ENCODE peak calls at places on chromosome 11, in four cellular contexts. B is GM12878, D is HepG2, N is K562. H is an unnamed sample.

GRCh38 chr11:134164490-134165370 is 59.0 kb downstream of the NCAPD3 start:
- DNase-seq in B (no peak), D (peak), N (no peak), H (peak)

GRCh38 chr11:108223449-108224149 is 732 bp downstream of the ATM start:
- DNase-seq in B (no peak), D (no peak), N (peak), H (no peak)

GRCh38 chr11:125091247-125091876 is 20.1 kb downstream of the TMEM218 start:
- DNase-seq in N (peak), B (no peak), D (peak), H (peak)

GRCh38 chr11:78350646-78351165 is 66.9 kb downstream of the GAB2 start:
- DNase-seq in B (peak), D (no peak), N (no peak), H (no peak)

GRCh38 chr11:78426845-78427244 is 9.2 kb upstream of the GAB2 start:
- DNase-seq in D (no peak), B (no peak), N (no peak), H (no peak)

GRCh38 chr11:123544631-123545375 is 109.6 kb downstream of the SCN3B start:
- DNase-seq in D (no peak), N (no peak), B (no peak), H (no peak)

GRCh38 chr11:76634934-76635333 is 35.6 kb downstream of the LRRC32 start:
- DNase-seq in D (no peak), B (no peak), N (no peak), H (no peak)

GRCh38 chr11:12461516-12461915 is 84.1 kb downstream of the PARVA start:
- DNase-seq in N (no peak), D (no peak), B (no peak), H (no peak)

GRCh38 chr11:119774180-119774763 is 45.3 kb upstream of the NECTIN1 start:
- DNase-seq in B (no peak), N (no peak), D (peak), H (peak)

GRCh38 chr11:35165416-35166368 is 26.7 kb downstream of the CD44 start:
- DNase-seq in N (no peak), D (no peak), B (peak), H (no peak)

GRCh38 chr11:113994077-113994954 is 19.4 kb downstream of the HTR3A start:
- DNase-seq in D (no peak), N (peak), B (no peak), H (peak)

GRCh38 chr11:2301631-2302272 is at the start of the genes C11orf21 and TSPAN32:
- DNase-seq in N (peak), B (no peak), D (peak), H (no peak)

GRCh38 chr11:109808569-109808968 is 284.6 kb upstream of the ZC3H12C start:
- DNase-seq in D (no peak), N (no peak), B (no peak), H (no peak)

GRCh38 chr11:22479986-22480740 is 142.0 kb downstream of the SLC17A6 start:
- DNase-seq in D (no peak), B (no peak), N (no peak), H (no peak)

GRCh38 chr11:6705905-6706535 is 22.9 kb upstream of the MRPL17 start:
- DNase-seq in D (peak), N (peak), B (no peak), H (peak)

GRCh38 chr11:58027341-58027740 is 3.4 kb upstream of the OR6Q1 start:
- DNase-seq in D (no peak), B (no peak), N (no peak), H (no peak)

GRCh38 chr11:115153135-115153534 is 351.1 kb downstream of the CADM1 start:
- DNase-seq in N (no peak), B (no peak), D (no peak), H (no peak)

GRCh38 chr11:68212421-68213134 is 518 bp downstream of the KMT5B start:
- DNase-seq in N (peak), D (peak), B (no peak), H (peak)

GRCh38 chr11:3041699-3042098 is 15.5 kb downstream of the CARS1 start:
- DNase-seq in N (no peak), D (no peak), B (no peak), H (no peak)

GRCh38 chr11:12876340-12876739 is 132.8 kb upstream of the RASSF10 start:
- DNase-seq in D (no peak), B (no peak), N (no peak), H (no peak)

GRCh38 chr11:67374571-67375276 is 1.3 kb upstream of the CLCF1 start:
- DNase-seq in D (no peak), N (no peak), B (no peak), H (no peak)

GRCh38 chr11:507727-508515 is 879 bp upstream of the RNH1 start:
- DNase-seq in B (no peak), N (no peak), D (no peak), H (peak)

GRCh38 chr11:118706546-118706825 is 27.0 kb upstream of the TREH start:
- DNase-seq in B (no peak), D (no peak), N (no peak), H (no peak)

GRCh38 chr11:124277809-124278208 is 21.6 kb downstream of the OR8G5 start:
- DNase-seq in D (no peak), B (no peak), N (no peak), H (peak)

GRCh38 chr11:13009921-13010736 is 1.0 kb downstream of the RASSF10 start:
- DNase-seq in N (no peak), D (no peak), B (no peak), H (peak)

GRCh38 chr11:100691886-100692285 is 4.8 kb downstream of the ARHGAP42 start:
- DNase-seq in B (no peak), N (no peak), D (no peak), H (no peak)

DNA sequence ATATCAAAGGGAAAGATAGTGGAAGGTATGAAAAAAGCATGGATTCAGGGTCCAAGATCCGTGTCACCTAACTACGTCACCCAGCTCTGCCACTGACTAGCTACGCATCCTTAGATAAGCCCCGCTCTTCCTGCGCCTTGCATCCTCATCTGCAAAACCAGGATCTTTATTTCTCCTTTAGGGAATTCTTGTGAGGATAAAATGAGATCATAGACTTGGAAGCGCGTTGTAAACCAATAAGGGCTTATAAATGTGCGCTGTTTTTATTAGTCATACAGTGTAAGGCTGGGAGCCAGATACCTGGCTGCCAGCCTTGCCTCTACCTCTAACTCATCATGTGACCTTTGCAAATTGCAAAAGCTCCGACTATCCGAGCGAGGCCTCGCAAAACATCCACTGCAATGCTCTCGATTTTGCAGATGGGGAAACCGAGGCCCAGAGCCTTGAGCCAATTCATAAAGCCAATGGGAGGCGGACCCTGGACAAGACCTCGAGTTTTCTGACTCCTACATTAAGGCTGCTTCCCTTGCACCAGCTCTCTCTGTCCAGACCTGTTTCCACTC is 753 bp downstream of the PRPF19 start:
- DNase-seq in N (peak), B (no peak), D (peak), H (peak)
- TF ChIP-seq REST in N (no peak), B (no peak), D (no peak), H (no peak)

DNA sequence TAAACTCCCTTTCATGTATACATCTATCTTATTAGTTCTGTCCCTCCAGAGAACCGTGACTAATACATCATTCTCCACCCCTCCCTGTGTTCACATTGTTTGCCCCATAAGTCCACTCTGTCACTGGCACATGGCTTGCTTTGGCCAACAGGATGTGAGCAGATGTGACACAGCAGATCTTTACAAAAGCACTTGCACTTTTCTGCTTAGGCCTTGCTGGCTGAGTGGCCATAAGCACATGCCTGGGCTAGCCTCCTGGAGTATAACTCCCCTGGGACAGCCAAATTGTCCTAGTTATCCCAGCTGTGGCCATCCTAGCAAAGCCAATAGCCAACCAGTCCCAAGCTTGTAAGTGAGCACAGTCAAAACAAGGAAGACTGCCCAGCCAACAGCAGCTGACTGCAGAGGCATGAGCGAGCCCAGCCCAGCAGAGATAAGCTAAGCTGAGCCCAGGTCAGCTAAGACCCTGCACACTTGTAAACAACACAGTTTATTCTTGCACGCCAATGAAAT is 9.7 kb upstream of the RCN1 start:
- DNase-seq in B (no peak), N (no peak), D (peak), H (no peak)
- TF ChIP-seq CREB1 in B (no peak), N (no peak), D (no peak), H (no peak)

DNA sequence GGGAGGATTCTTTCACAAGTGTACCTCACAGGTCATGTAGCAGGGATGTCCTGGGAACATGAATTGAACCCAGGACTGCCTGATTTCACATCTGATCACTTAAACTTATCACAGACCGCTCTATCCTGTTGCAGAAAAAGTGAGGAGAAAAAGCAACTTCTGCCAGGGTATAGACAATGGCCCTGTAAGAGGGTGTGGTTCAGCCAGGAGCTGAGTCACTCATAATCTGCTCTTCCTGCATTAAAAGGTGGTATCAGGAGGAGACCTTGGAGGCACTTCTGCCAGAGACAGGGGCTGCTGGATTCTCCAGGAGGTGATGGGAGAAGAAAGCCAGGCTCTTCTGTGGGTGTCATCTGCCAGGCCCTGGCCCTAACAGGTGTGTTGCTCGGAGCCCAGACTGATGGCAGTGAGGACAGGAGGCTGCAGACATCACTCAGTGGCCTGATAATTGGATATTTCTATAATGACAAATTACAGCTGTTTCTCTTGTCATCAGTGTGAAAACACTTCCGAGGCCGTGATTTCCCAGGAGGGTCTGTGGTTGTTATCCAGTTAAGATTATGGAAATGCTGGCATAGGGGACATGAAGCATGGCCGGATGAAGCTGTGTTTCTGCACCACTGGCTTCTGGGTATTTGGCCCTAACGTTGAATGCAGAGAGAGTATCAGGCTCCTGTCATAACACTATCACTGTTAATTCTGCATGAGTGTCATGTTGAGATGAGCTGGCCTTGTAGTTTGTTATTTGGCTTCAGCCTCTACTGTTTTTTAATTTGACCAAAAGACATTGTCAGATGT is 125.0 kb upstream of the ZBED5 start:
- DNase-seq in D (no peak), N (peak), B (no peak), H (no peak)
- H3K27ac ChIP-seq in D (no peak), N (no peak), B (no peak), H (no peak)

DNA sequence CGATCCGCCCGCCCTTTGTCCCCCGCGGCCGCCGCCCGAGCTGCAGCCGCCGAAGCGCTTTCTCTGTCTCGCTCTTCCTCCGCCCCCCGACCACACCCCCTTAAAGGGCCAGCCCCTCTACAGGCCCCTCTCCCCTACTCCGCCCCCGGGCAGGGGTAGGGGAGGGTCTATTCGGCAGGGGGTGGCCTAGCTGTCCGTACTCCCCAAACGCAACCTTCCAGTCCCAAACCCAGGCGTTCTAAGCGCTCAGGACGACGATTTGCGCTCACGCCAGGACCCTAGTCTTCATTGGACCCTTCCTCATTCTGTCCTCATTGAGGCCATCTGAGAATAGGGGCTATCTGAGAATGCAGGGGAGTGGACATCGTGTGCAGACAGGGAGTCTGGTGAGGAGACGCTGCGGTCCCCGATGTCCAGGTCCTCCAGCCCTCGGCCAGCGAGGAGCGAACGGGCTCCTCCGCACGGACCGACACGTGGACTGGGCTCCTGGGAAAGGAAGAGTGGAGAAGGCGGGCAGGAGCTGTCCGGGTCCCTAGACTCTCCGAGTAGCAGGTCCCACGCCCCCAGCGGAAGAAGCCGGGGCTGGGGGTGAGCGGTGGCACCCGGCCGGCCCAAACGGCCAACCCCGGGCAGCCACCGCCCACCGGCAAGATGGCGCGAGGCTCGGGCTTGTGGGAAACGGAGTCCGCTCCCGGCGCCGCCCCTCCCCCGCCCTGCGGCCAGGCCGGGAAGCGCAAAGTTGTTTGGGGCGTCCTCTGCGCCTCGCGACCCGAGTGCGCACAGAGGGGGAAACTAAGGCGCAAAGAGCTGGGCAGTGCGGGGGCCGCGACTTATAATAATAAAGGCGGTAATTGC is at the start of gene PPP1R14B:
- DNase-seq in B (no peak), D (peak), N (peak), H (peak)
- TF ChIP-seq REST in B (no peak), D (no peak), N (peak), H (no peak)

GRCh38 chr11:72793081-72793451 is 781 bp downstream of the STARD10 start:
- DNase-seq in N (no peak), B (no peak), D (no peak), H (no peak)
- TF ChIP-seq CREB1 in N (no peak), B (no peak), D (no peak), H (no peak)

GRCh38 chr11:94151311-94151710 is 22.7 kb downstream of the PANX1 start:
- DNase-seq in D (no peak), B (no peak), N (no peak), H (no peak)

GRCh38 chr11:94150704-94151103 is 22.1 kb downstream of the PANX1 start:
- DNase-seq in N (peak), D (no peak), B (no peak), H (no peak)

GRCh38 chr11:94153320-94153719 is 24.7 kb downstream of the PANX1 start:
- DNase-seq in B (no peak), D (peak), N (no peak), H (no peak)

GRCh38 chr11:94152678-94153065 is 24.0 kb downstream of the PANX1 start:
- DNase-seq in D (no peak), B (no peak), N (no peak), H (no peak)

DNA sequence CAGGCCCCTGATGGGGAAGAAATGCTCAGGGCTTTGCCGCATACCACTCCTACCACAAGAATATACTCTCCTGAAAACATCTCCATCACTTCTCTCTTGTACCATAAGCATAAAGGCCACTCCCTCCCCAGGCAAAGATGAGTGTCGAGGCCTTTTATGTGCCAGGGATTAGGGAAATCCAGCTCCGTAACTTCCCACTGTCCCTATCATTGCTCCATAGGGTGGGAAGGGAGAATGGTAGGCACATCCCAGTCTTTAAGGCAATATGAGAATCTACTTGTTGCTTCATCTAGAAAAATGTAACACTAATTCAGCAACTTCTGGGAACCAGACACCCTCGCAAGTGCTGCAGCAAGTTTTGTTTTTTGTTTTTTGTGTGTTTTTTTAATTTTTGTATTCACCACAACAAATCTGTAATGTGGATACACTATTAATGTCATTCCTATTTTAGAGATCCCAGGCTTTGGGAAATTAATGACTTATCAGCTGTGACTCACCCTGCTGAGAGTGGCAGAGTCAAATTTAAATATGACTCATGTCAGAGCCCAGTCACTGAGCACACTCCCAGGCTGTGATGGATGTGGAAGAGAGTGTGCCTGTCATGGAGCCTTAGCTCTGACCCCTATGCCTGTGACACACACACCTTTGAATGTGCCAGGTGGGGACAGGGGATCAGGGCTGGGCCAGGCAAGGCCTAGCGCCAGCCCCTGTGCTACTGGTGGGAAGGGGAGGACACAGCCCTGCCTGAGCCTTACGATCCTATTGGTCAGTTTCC is 23.4 kb downstream of the PANX1 start:
- DNase-seq in N (peak), B (no peak), D (peak), H (no peak)
- H3K27ac ChIP-seq in N (peak), B (no peak), D (peak), H (no peak)

GRCh38 chr11:93969925-93970922 is 50.9 kb upstream of the HEPHL1 start:
- DNase-seq in B (no peak), N (no peak), D (no peak), H (peak)
- TF ChIP-seq REST in B (no peak), N (no peak), D (no peak), H (no peak)

GRCh38 chr11:59427068-59427382 is 812 bp upstream of the OR5A2 start:
- DNase-seq in N (no peak), D (no peak), B (no peak), H (no peak)

GRCh38 chr11:59426361-59427067 is at the start of gene OR5A2:
- DNase-seq in N (no peak), D (no peak), B (no peak), H (peak)

GRCh38 chr11:59425131-59425530 is 1.1 kb downstream of the OR5A2 start:
- DNase-seq in D (no peak), B (no peak), N (no peak), H (no peak)

GRCh38 chr11:59429924-59430516 is 3.8 kb upstream of the OR5A2 start:
- DNase-seq in B (peak), N (peak), D (peak), H (peak)
- TF ChIP-seq CREB1 in B (no peak), N (no peak), D (no peak), H (no peak)

DNA sequence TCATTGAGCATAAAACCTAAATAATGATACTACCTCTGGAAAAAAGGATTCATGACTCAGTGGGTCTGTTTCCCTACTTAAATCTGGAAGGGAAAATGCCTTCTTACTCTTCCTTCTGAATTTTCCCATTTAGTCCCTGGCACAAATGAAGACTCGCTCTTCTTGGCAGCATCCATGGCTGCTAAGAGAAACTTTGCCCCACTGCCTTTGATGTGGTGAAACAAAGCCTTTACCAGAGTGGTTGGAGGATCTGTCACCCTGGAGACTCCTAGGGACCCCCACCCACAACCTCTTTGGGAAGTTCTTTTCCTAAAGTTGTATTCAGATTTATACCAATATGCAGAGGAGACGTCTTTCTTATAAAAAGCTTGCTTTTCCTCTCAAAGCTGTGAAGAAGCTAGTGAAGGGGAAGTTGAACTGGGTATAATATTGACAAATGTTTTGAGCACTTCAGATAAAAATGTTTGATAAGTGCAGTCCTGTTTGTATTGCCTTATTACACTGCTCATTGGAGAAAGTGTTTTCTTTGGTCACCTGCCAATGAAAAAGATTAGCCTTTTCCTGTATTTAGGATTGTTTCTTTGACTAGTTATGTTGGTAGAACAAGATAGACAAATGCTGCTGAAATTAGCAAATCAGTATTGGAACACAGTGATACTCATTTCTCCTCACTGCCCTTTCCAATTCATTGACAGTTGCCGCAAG is 77.3 kb downstream of the ARFGAP2 start:
- DNase-seq in D (peak), N (no peak), B (no peak), H (no peak)
- H3K27ac ChIP-seq in D (no peak), N (no peak), B (no peak), H (no peak)

H was measured in GM23338.